ENCODE peak calls at places on chromosomes 4 and X, in six cellular contexts. B is PC-3, A is choroid plexus epithelial cell, V is astrocyte of the spinal cord, U is lower leg skin, W is brain microvascular endothelial cell. J is an unnamed sample.

GRCh38 chr4:75080888-75081287 is 148.0 kb downstream of the PARM1 start:
- DNase-seq in W (no peak), U (no peak), A (no peak), B (no peak), V (no peak), J (no peak)

GRCh38 chrX:36868592-36868991 is 139.6 kb upstream of the FAM47C start:
- DNase-seq in W (no peak), U (no peak), V (no peak), B (no peak), A (no peak), J (no peak)

GRCh38 chr4:102625232-102625930 is 124.2 kb downstream of the NFKB1 start:
- DNase-seq in W (no peak), V (peak; percentile 25), B (peak; percentile 38), U (peak; percentile 81), A (peak; percentile 81), J (peak; percentile 68)

GRCh38 chr4:39698424-39699009 is 581 bp downstream of the UBE2K start:
- DNase-seq in U (peak; percentile 91), A (peak; percentile 28), V (peak; percentile 37), B (peak; percentile 27), W (no peak), J (no peak)

GRCh38 chr4:87423313-87424031 is 1.1 kb downstream of the NUDT9 start:
- DNase-seq in V (peak; percentile 14), U (no peak), A (no peak), B (no peak), W (no peak), J (no peak)

GRCh38 chrX:352181-352580 is 33.6 kb upstream of the GTPBP6 start:
- DNase-seq in U (no peak), B (no peak), W (no peak), V (no peak), A (no peak), J (no peak)

GRCh38 chr4:13537832-13538177 is 6.5 kb downstream of the NKX3-2 start:
- DNase-seq in A (no peak), W (no peak), U (no peak), V (no peak), B (no peak), J (no peak)

GRCh38 chr4:1058198-1058996 is 47.0 kb downstream of the FGFRL1 start:
- DNase-seq in A (no peak), V (no peak), W (no peak), B (peak; percentile 42), U (peak; percentile 81), J (no peak)

GRCh38 chrX:130896816-130897508 is 6.0 kb downstream of the ENOX2 start:
- DNase-seq in A (peak; percentile 26), W (no peak), B (no peak), V (peak; percentile 30), U (no peak), J (no peak)

GRCh38 chr4:142428715-142429114 is 417.4 kb downstream of the INPP4B start:
- DNase-seq in U (no peak), B (no peak), V (no peak), W (no peak), A (no peak), J (no peak)

GRCh38 chr4:61245321-61245720 is 45.2 kb downstream of the ADGRL3 start:
- DNase-seq in V (no peak), A (no peak), B (no peak), U (no peak), W (no peak), J (no peak)

GRCh38 chr4:89111833-89112563 is 665 bp downstream of the TIGD2 start:
- DNase-seq in U (no peak), W (peak; percentile 86), V (peak; percentile 68), B (peak; percentile 73), A (peak; percentile 98), J (no peak)

GRCh38 chrX:118989886-118990285 is 15.5 kb downstream of the LONRF3 start:
- DNase-seq in A (no peak), W (no peak), U (no peak), V (no peak), B (no peak), J (no peak)

GRCh38 chr4:101175896-101176676 is 171.2 kb downstream of the PPP3CA start:
- DNase-seq in B (no peak), A (no peak), U (no peak), V (no peak), W (no peak), J (no peak)

GRCh38 chr4:16682996-16683395 is 215.4 kb downstream of the LDB2 start:
- DNase-seq in A (no peak), B (no peak), U (no peak), V (no peak), W (no peak), J (no peak)

GRCh38 chrX:99795495-99795894 is 614.6 kb downstream of the PCDH19 start:
- DNase-seq in U (no peak), W (no peak), A (no peak), B (no peak), V (no peak), J (no peak)

GRCh38 chr4:43496602-43497001 is 604.1 kb downstream of the GRXCR1 start:
- DNase-seq in V (no peak), A (no peak), B (no peak), U (no peak), W (no peak), J (no peak)

GRCh38 chr4:173934201-173934600 is 349.3 kb downstream of the FBXO8 start:
- DNase-seq in U (no peak), W (no peak), V (no peak), B (no peak), A (peak; percentile 58), J (no peak)

GRCh38 chr4:77579406-77580076 is 26.1 kb upstream of the CXCL13 start:
- DNase-seq in A (peak; percentile 85), U (no peak), B (peak; percentile 83), W (peak; percentile 33), V (peak; percentile 87), J (no peak)

GRCh38 chr4:73315091-73315490 is 56.5 kb upstream of the ANKRD17 start:
- DNase-seq in V (no peak), U (no peak), A (peak; percentile 23), W (no peak), B (peak; percentile 16), J (no peak)

GRCh38 chrX:30570505-30570904 is 7.1 kb downstream of the TASL start:
- DNase-seq in B (peak; percentile 58), W (peak; percentile 6), U (no peak), A (peak; percentile 39), V (peak; percentile 7), J (no peak)

GRCh38 chrX:153538424-153538823 is 21.0 kb downstream of the ATP2B3 start:
- DNase-seq in W (no peak), A (no peak), V (no peak), B (no peak), U (no peak), J (no peak)

GRCh38 chr4:112704991-112705845 is 68.3 kb downstream of the LARP7 start:
- DNase-seq in B (peak; percentile 32), A (peak; percentile 69), W (peak; percentile 77), V (peak; percentile 75), U (peak; percentile 88), J (peak; percentile 40)

GRCh38 chr4:40629401-40630334 is at the start of gene RBM47:
- DNase-seq in U (peak; percentile 94), V (peak; percentile 57), W (peak; percentile 4), A (peak; percentile 51), B (peak; percentile 86), J (peak; percentile 72)

GRCh38 chr4:1154523-1155182 is 17.7 kb downstream of the SPON2 start:
- DNase-seq in V (no peak), W (peak; percentile 25), U (peak; percentile 89), B (no peak), A (no peak), J (no peak)

GRCh38 chr4:144831971-144832370 is 186.0 kb downstream of the HHIP start:
- DNase-seq in W (no peak), U (no peak), V (no peak), A (peak; percentile 47), B (peak; percentile 19), J (no peak)

GRCh38 chr4:3335385-3335784 is 42.6 kb downstream of the RGS12 start:
- DNase-seq in W (no peak), V (no peak), U (peak; percentile 79), A (no peak), B (no peak), J (no peak)

GRCh38 chr4:52244103-52244772 is 193.1 kb downstream of the SPATA18 start:
- DNase-seq in V (no peak), B (no peak), A (no peak), W (no peak), U (no peak), J (no peak)

GRCh38 chrX:104165894-104166734 is at the start of gene FAM199X:
- DNase-seq in A (peak; percentile 88), V (peak; percentile 89), W (peak; percentile 80), U (peak; percentile 96), B (peak; percentile 91), J (peak; percentile 91)

GRCh38 chr4:142404191-142404611 is 441.9 kb downstream of the INPP4B start:
- DNase-seq in U (no peak), W (peak; percentile 77), A (peak; percentile 77), B (peak; percentile 87), V (peak; percentile 88), J (no peak)

GRCh38 chr4:71026086-71026485 is 32.6 kb downstream of the DCK start:
- DNase-seq in B (peak; percentile 78), A (peak; percentile 83), W (peak; percentile 80), V (peak; percentile 77), U (no peak), J (no peak)

GRCh38 chr4:122832732-122833131 is 6.1 kb downstream of the FGF2 start:
- DNase-seq in V (no peak), B (no peak), A (peak; percentile 34), U (no peak), W (no peak), J (no peak)
- TF ChIP-seq CTCF in V (no peak), B (no peak), A (no peak), U (no peak), W (no peak), J (no peak)

DNA sequence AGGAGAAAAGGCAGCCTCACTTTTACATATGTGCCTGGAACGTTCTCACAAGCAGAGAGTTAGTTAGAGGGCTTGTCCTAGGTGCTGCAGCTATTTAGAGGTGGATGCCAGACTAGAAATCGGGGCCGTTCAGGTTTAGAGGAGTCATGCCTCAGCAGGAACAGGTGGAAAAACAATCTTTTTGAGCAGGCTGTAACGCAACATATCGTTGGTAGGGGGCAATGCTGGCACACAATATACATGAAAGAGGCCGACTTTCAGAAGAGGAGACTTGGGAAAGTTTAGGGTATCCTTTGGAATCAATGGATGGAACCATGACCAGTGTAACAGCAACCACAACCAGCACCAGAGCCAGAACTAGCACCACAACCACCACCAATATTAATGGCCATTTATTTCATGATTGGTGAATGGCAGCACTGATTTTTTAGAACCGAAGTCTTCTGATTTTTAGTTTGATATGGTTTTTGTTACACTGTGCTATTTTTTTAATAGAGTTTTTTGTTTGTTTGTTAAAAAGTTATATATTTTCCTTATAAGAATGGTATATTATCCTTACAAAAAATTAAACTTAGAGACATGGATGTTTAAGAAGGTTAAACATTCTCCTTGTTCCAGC is 14.9 kb upstream of the PAQR3 start:
- DNase-seq in A (peak; percentile 50), B (peak; percentile 58), W (no peak), V (peak; percentile 30), U (no peak), J (no peak)
- TF ChIP-seq CTCF in A (peak; percentile 69), B (peak; percentile 65), W (peak; percentile 72), V (peak; percentile 53), U (no peak), J (peak; percentile 10)

GRCh38 chr4:6334203-6334887 is 64.7 kb downstream of the WFS1 start:
- DNase-seq in B (no peak), A (no peak), W (no peak), U (no peak), V (no peak), J (no peak)
- TF ChIP-seq CTCF in B (peak; percentile 10), A (no peak), W (no peak), U (no peak), V (no peak), J (no peak)

GRCh38 chr4:157045507-157046127 is 30.3 kb upstream of the GLRB start:
- DNase-seq in V (peak; percentile 79), W (peak; percentile 74), A (peak; percentile 89), B (peak; percentile 67), U (no peak), J (peak; percentile 20)
- TF ChIP-seq CTCF in V (peak; percentile 91), W (peak; percentile 93), A (peak; percentile 95), B (peak; percentile 82), U (no peak), J (no peak)